ENCODE peak calls at places on chromosomes 13 and 19, in seven cellular contexts. Z, I, O, V, X, W and L are unnamed samples.

GRCh38 chr19:13825489-13826475 is 30.5 kb downstream of the ZSWIM4 start:
- DNase-seq in V (peak), Z (no peak), I (no peak), X (peak), O (no peak), W (peak), L (no peak)

GRCh38 chr19:32818536-32818935 is 51.0 kb downstream of the SLC7A9 start:
- DNase-seq in O (no peak), V (no peak), X (no peak), W (no peak), I (no peak), Z (no peak), L (no peak)

GRCh38 chr19:31350033-31350692 is 927 bp upstream of the TSHZ3 start:
- DNase-seq in I (no peak), O (no peak), V (peak), X (peak), Z (no peak), W (peak), L (no peak)

GRCh38 chr19:46717034-46717715 is at the start of gene PRKD2:
- DNase-seq in I (no peak), V (peak), O (peak), X (peak), Z (no peak), W (peak), L (peak)

GRCh38 chr13:31824705-31825512 is 85.6 kb downstream of the RXFP2 start:
- DNase-seq in V (no peak), X (no peak), Z (peak), O (no peak), W (no peak), I (no peak), L (no peak)

GRCh38 chr19:18109731-18110671 is 12.4 kb downstream of the MAST3 start:
- DNase-seq in V (peak), W (peak), O (peak), I (no peak), X (peak), Z (no peak), L (peak)

GRCh38 chr19:16342002-16342715 is 17.5 kb downstream of the KLF2 start:
- DNase-seq in X (no peak), I (no peak), W (no peak), O (no peak), Z (peak), V (no peak), L (no peak)

GRCh38 chr19:45712699-45713067 is 18.0 kb downstream of the FBXO46 start:
- DNase-seq in O (no peak), V (no peak), Z (no peak), W (no peak), X (no peak), I (no peak), L (no peak)

GRCh38 chr13:108974686-108975085 is 345.3 kb downstream of the MYO16 start:
- DNase-seq in X (no peak), V (no peak), W (no peak), I (no peak), Z (no peak), O (no peak), L (no peak)

GRCh38 chr13:95411641-95412040 is 110.4 kb upstream of the ABCC4 start:
- DNase-seq in Z (no peak), W (no peak), I (no peak), O (no peak), X (no peak), V (no peak), L (no peak)

GRCh38 chr13:42769650-42770049 is 11.7 kb upstream of the FAM216B start:
- DNase-seq in W (no peak), I (no peak), X (no peak), Z (no peak), O (no peak), V (no peak), L (no peak)
- TF ChIP-seq JUND in W (no peak), I (no peak), X (no peak), Z (no peak), O (no peak), V (no peak), L (no peak)

DNA sequence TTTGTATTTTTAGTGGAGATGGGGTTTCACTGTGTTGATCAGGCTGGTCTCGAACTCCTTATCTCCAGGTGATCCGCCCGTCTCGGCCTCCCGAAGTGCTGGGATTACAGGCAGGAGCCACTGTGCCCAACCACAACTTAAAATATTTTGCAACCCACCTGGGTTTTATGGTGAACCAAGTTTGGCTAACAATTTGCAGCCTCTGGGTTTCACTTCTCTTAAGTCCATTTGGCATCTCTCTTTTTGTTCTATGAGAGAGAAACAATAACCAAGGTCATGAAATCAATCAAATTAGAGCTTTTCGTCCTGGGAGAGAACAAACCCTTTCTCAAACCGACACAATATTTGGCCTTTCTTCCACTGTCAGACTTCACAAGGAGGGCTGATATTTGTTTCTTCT is 5.6 kb upstream of the SMAD9 start:
- DNase-seq in O (no peak), V (no peak), X (no peak), W (no peak), Z (no peak), I (no peak), L (no peak)
- TF ChIP-seq JUND in O (no peak), V (no peak), X (no peak), W (no peak), Z (no peak), I (no peak), L (no peak)

DNA sequence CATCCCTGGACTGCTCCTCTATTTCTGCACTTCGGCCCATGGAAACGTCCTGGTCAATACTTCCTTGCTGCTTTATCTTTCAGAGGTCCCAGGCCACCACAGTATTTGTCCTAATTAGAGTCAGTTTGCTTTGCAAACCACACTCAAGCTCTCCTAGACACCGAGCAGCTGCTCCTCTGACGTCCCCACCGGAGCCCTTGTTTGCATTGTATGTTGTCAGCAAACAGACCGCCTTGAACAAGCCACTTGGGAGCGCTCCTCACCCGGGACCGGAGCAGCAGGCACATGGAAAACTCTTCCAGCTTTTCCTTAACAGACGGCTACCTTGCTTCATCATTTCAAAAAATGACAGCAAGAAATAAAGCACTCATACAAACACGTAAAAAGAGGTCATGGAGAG is 51.5 kb upstream of the GTF3A start:
- DNase-seq in V (no peak), O (peak), Z (no peak), X (no peak), I (no peak), W (no peak), L (peak)
- TF ChIP-seq JUND in V (no peak), O (no peak), Z (no peak), X (no peak), I (no peak), W (no peak), L (no peak)

GRCh38 chr13:19959831-19960672 is 1.5 kb downstream of the ZMYM2 start:
- DNase-seq in I (peak), W (peak), Z (peak), O (peak), V (peak), X (peak), L (peak)

GRCh38 chr13:19957320-19958118 is 1.0 kb upstream of the ZMYM2 start:
- DNase-seq in W (peak), X (no peak), I (no peak), O (no peak), Z (peak), V (peak), L (peak)

GRCh38 chr13:19958119-19959111 is at the start of gene ZMYM2:
- DNase-seq in I (peak), O (peak), X (peak), V (peak), W (peak), Z (peak), L (peak)

GRCh38 chr13:19960673-19961015 is 2.1 kb downstream of the ZMYM2 start:
- DNase-seq in I (no peak), X (no peak), V (no peak), W (no peak), Z (no peak), O (no peak), L (no peak)

GRCh38 chr13:19959141-19959830 is 759 bp downstream of the ZMYM2 start:
- DNase-seq in X (peak), Z (no peak), I (peak), V (peak), O (peak), W (peak), L (peak)
- TF ChIP-seq JUND in X (no peak), Z (no peak), I (no peak), V (no peak), O (no peak), W (no peak), L (no peak)